ENCODE peak calls at places on chromosomes 1 and 21, in four cellular contexts. One of them, this sample, is unnamed.

GRCh38 chr1:232962761-232963357 is 12.4 kb downstream of the NTPCR start:
- DNase-seq in HepG2: no peak
- DNase-seq in K562: no peak
- DNase-seq in GM12878: no peak
- DNase-seq in this sample: no peak

GRCh38 chr1:234515821-234516241 is 36.9 kb upstream of the TARBP1 start:
- DNase-seq in GM12878: no peak
- DNase-seq in HepG2: no peak
- DNase-seq in K562: no peak
- DNase-seq in this sample: no peak

GRCh38 chr1:17117451-17118265 is 1.6 kb downstream of the PADI2 start:
- DNase-seq in K562: no peak
- DNase-seq in HepG2: no peak
- DNase-seq in GM12878: no peak
- DNase-seq in this sample: no peak

GRCh38 chr1:14899686-14900085 is 253.9 kb upstream of the TMEM51 start:
- DNase-seq in K562: no peak
- DNase-seq in GM12878: no peak
- DNase-seq in HepG2: no peak
- DNase-seq in this sample: no peak

GRCh38 chr1:94819945-94820746 is at the start of gene SLC44A3:
- DNase-seq in K562: no peak
- DNase-seq in HepG2: peak
- DNase-seq in GM12878: no peak
- DNase-seq in this sample: peak

GRCh38 chr1:85278853-85279314 is 2.5 kb upstream of the BCL10 start:
- DNase-seq in K562: peak
- DNase-seq in GM12878: no peak
- DNase-seq in HepG2: no peak
- DNase-seq in this sample: no peak

GRCh38 chr1:29883360-29883759 is 647.0 kb downstream of the PTPRU start:
- DNase-seq in GM12878: no peak
- DNase-seq in K562: no peak
- DNase-seq in HepG2: no peak
- DNase-seq in this sample: no peak

GRCh38 chr1:159008744-159009188 is 941 bp upstream of the IFI16 start:
- DNase-seq in K562: no peak
- DNase-seq in GM12878: peak
- DNase-seq in HepG2: no peak
- DNase-seq in this sample: no peak

GRCh38 chr21:44742418-44743153 is 31.2 kb upstream of the TSPEAR start:
- DNase-seq in K562: no peak
- DNase-seq in GM12878: no peak
- DNase-seq in HepG2: peak
- DNase-seq in this sample: no peak

GRCh38 chr1:169610110-169610509 is 19.8 kb downstream of the SELP start:
- DNase-seq in GM12878: no peak
- DNase-seq in K562: no peak
- DNase-seq in HepG2: no peak
- DNase-seq in this sample: no peak

GRCh38 chr1:186925881-186926676 is 97.3 kb downstream of the PLA2G4A start:
- DNase-seq in GM12878: no peak
- DNase-seq in K562: no peak
- DNase-seq in HepG2: no peak
- DNase-seq in this sample: no peak

GRCh38 chr1:86741947-86742572 is 37.7 kb downstream of the SH3GLB1 start:
- DNase-seq in HepG2: peak
- DNase-seq in GM12878: no peak
- DNase-seq in K562: peak
- DNase-seq in this sample: no peak

GRCh38 chr1:66540434-66541032 is 6.6 kb downstream of the SGIP1 start:
- DNase-seq in HepG2: no peak
- DNase-seq in GM12878: no peak
- DNase-seq in K562: no peak
- DNase-seq in this sample: no peak

GRCh38 chr1:99680258-99680657 is 34.3 kb downstream of the PALMD start:
- DNase-seq in K562: no peak
- DNase-seq in HepG2: no peak
- DNase-seq in GM12878: no peak
- DNase-seq in this sample: no peak

GRCh38 chr1:223512016-223512415 is 118.8 kb downstream of the CCDC185 start:
- DNase-seq in GM12878: no peak
- DNase-seq in HepG2: no peak
- DNase-seq in K562: no peak
- DNase-seq in this sample: no peak

GRCh38 chr1:210231846-210232523 is 611 bp upstream of the SERTAD4 start:
- DNase-seq in K562: no peak
- DNase-seq in HepG2: no peak
- DNase-seq in GM12878: no peak
- DNase-seq in this sample: peak

GRCh38 chr1:154418062-154418897 is 13.1 kb downstream of the IL6R start:
- DNase-seq in GM12878: no peak
- DNase-seq in K562: no peak
- DNase-seq in HepG2: peak
- DNase-seq in this sample: no peak

GRCh38 chr21:36504067-36505058 is 24.4 kb upstream of the CLDN14 start:
- DNase-seq in HepG2: peak
- DNase-seq in K562: peak
- DNase-seq in GM12878: no peak
- DNase-seq in this sample: peak

GRCh38 chr1:67274623-67275325 is 32.9 kb upstream of the IL12RB2 start:
- DNase-seq in K562: no peak
- DNase-seq in HepG2: no peak
- DNase-seq in GM12878: no peak
- DNase-seq in this sample: no peak

GRCh38 chr21:35641271-35642016 is 418.9 kb downstream of the SETD4 start:
- DNase-seq in K562: no peak
- DNase-seq in GM12878: no peak
- DNase-seq in HepG2: no peak
- DNase-seq in this sample: no peak

GRCh38 chr1:185157599-185158469 is 867 bp downstream of the SWT1 start:
- DNase-seq in GM12878: no peak
- DNase-seq in HepG2: no peak
- DNase-seq in K562: no peak
- DNase-seq in this sample: peak

GRCh38 chr1:116150368-116150767 is 39.2 kb downstream of the MAB21L3 start:
- DNase-seq in GM12878: no peak
- DNase-seq in HepG2: no peak
- DNase-seq in K562: no peak
- DNase-seq in this sample: no peak

GRCh38 chr1:226424228-226425003 is 16.5 kb upstream of the PARP1 start:
- DNase-seq in K562: no peak
- DNase-seq in HepG2: no peak
- DNase-seq in GM12878: no peak
- DNase-seq in this sample: peak

GRCh38 chr1:48216276-48216675 is 6.2 kb upstream of the SLC5A9 start:
- DNase-seq in K562: no peak
- DNase-seq in GM12878: no peak
- DNase-seq in HepG2: no peak
- DNase-seq in this sample: no peak

GRCh38 chr1:153728305-153729066 is 636 bp downstream of the INTS3 start:
- DNase-seq in GM12878: no peak
- DNase-seq in HepG2: peak
- DNase-seq in K562: peak
- DNase-seq in this sample: peak

GRCh38 chr1:14878951-14879350 is 274.6 kb upstream of the TMEM51 start:
- DNase-seq in GM12878: no peak
- DNase-seq in K562: no peak
- DNase-seq in HepG2: no peak
- DNase-seq in this sample: no peak

GRCh38 chr1:162703708-162704107 is 71.4 kb downstream of the DDR2 start:
- DNase-seq in K562: no peak
- DNase-seq in GM12878: no peak
- DNase-seq in HepG2: no peak
- DNase-seq in this sample: no peak

GRCh38 chr1:39609618-39610331 is 29.7 kb downstream of the HEYL start:
- DNase-seq in HepG2: peak
- DNase-seq in GM12878: no peak
- DNase-seq in K562: peak
- DNase-seq in this sample: peak

GRCh38 chr1:25146382-25146855 is 85.9 kb downstream of the SYF2 start:
- DNase-seq in HepG2: no peak
- DNase-seq in GM12878: no peak
- DNase-seq in K562: no peak
- DNase-seq in this sample: no peak

GRCh38 chr1:32240140-32240951 is 6.7 kb upstream of the FAM167B start:
- DNase-seq in GM12878: no peak
- DNase-seq in K562: no peak
- DNase-seq in HepG2: no peak
- DNase-seq in this sample: no peak

GRCh38 chr1:45722809-45723208 is 27.6 kb downstream of the IPP start:
- DNase-seq in K562: no peak
- DNase-seq in GM12878: no peak
- DNase-seq in HepG2: no peak
- DNase-seq in this sample: no peak
- TF ChIP-seq TARDBP in K562: no peak
- TF ChIP-seq TARDBP in GM12878: no peak
- TF ChIP-seq TARDBP in HepG2: no peak
- TF ChIP-seq TARDBP in this sample: no peak

DNA sequence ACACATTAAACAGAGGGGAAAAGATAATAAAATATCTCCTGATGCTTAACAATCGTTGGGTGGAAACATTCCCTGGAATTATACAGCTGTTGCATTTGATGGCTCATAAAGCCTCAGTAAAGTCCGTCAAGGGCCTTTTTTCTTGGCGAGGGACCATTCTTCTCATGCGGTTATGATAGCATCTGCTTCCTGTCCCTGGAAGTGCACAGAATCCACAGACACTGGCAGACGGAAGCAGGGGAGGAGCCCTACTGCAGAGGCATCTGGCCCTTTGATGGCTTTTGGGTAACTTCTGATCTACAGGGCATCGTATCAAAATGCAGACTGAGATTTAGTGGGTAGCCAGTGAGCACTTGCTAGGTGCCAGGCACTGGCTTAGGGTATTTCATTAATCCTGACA is 286.9 kb downstream of the KIF26B start:
- DNase-seq in K562: no peak
- DNase-seq in HepG2: no peak
- DNase-seq in GM12878: no peak
- DNase-seq in this sample: no peak
- TF ChIP-seq TARDBP in K562: no peak
- TF ChIP-seq TARDBP in HepG2: no peak
- TF ChIP-seq TARDBP in GM12878: no peak
- TF ChIP-seq TARDBP in this sample: no peak

GRCh38 chr1:229454056-229454455 is 20.2 kb upstream of the ACTA1 start:
- DNase-seq in GM12878: no peak
- DNase-seq in HepG2: no peak
- DNase-seq in K562: no peak
- DNase-seq in this sample: no peak
- TF ChIP-seq TARDBP in GM12878: no peak
- TF ChIP-seq TARDBP in HepG2: no peak
- TF ChIP-seq TARDBP in K562: no peak
- TF ChIP-seq TARDBP in this sample: no peak

GRCh38 chr1:4131734-4132133 is 231.7 kb upstream of the C1orf174 start:
- DNase-seq in K562: no peak
- DNase-seq in GM12878: no peak
- DNase-seq in HepG2: no peak
- DNase-seq in this sample: no peak

GRCh38 chr1:4128616-4129015 is 228.5 kb upstream of the C1orf174 start:
- DNase-seq in K562: no peak
- DNase-seq in HepG2: no peak
- DNase-seq in GM12878: no peak
- DNase-seq in this sample: no peak

GRCh38 chr1:4127595-4128140 is 227.6 kb upstream of the C1orf174 start:
- DNase-seq in GM12878: no peak
- DNase-seq in HepG2: no peak
- DNase-seq in K562: no peak
- DNase-seq in this sample: no peak

GRCh38 chr1:4129693-4130092 is 229.6 kb upstream of the C1orf174 start:
- DNase-seq in HepG2: no peak
- DNase-seq in GM12878: no peak
- DNase-seq in K562: no peak
- DNase-seq in this sample: no peak

GRCh38 chr1:4130096-4130495 is 230.0 kb upstream of the C1orf174 start:
- DNase-seq in GM12878: no peak
- DNase-seq in K562: no peak
- DNase-seq in HepG2: no peak
- DNase-seq in this sample: no peak
- TF ChIP-seq TARDBP in GM12878: no peak
- TF ChIP-seq TARDBP in K562: no peak
- TF ChIP-seq TARDBP in HepG2: no peak
- TF ChIP-seq TARDBP in this sample: no peak

This sample was measured in HEK293T.